ENCODE peak calls at places on chromosomes 13 and 19, in eight cellular contexts. W is dorsolateral prefrontal cortex, V is endothelial cell, K is HFF-Myc, Y is lung, P is hepatocyte, G is lower leg skin, E is cardiac fibroblast. M is an unnamed sample.

GRCh38 chr13:33548065-33548464 is 262.5 kb upstream of the STARD13 start:
- DNase-seq in W (no peak), V (no peak), K (no peak), Y (no peak), P (no peak), G (no peak), E (no peak), M (no peak)

GRCh38 chr19:36257512-36257876 is 42.6 kb downstream of the ZNF146 start:
- DNase-seq in W (peak; percentile 67), V (no peak), K (no peak), Y (no peak), P (no peak), G (no peak), E (no peak), M (no peak)

GRCh38 chr19:32416749-32417469 is 11.3 kb downstream of the DPY19L3 start:
- DNase-seq in W (no peak), V (no peak), K (no peak), Y (no peak), P (no peak), G (no peak), E (no peak), M (no peak)

GRCh38 chr13:55000043-55000442 is 1971.4 kb downstream of the OLFM4 start:
- DNase-seq in W (no peak), V (no peak), K (no peak), Y (no peak), P (no peak), G (no peak), E (no peak), M (no peak)

GRCh38 chr13:41212881-41213280 is 18.5 kb upstream of the KBTBD7 start:
- DNase-seq in W (no peak), V (no peak), K (no peak), Y (no peak), P (no peak), G (no peak), E (no peak), M (no peak)

GRCh38 chr19:16445238-16446107 is 26.3 kb downstream of the EPS15L1 start:
- DNase-seq in W (no peak), V (no peak), K (no peak), Y (no peak), P (no peak), G (no peak), E (no peak), M (peak; percentile 89)

GRCh38 chr13:28220166-28220565 is 81.8 kb downstream of the PAN3 start:
- DNase-seq in W (no peak), V (no peak), K (peak; percentile 5), Y (no peak), P (peak; percentile 11), G (no peak), E (peak; percentile 80), M (no peak)

GRCh38 chr19:19643158-19644053 is at the start of gene GMIP:
- DNase-seq in W (peak; percentile 78), V (peak; percentile 83), K (no peak), Y (peak; percentile 74), P (peak; percentile 85), G (peak; percentile 95), E (peak; percentile 52), M (peak; percentile 81)

GRCh38 chr13:34164585-34164984 is 346.6 kb downstream of the RFC3 start:
- DNase-seq in W (no peak), V (no peak), K (no peak), Y (no peak), P (no peak), G (no peak), E (no peak), M (no peak)

GRCh38 chr19:5850743-5851293 is 431 bp downstream of the FUT3 start:
- DNase-seq in W (no peak), V (no peak), K (no peak), Y (peak; percentile 84), P (no peak), G (no peak), E (peak; percentile 77), M (no peak)

GRCh38 chr13:22793598-22794134 is 387.1 kb upstream of the SGCG start:
- DNase-seq in W (no peak), V (no peak), K (no peak), Y (no peak), P (peak; percentile 73), G (no peak), E (no peak), M (no peak)

GRCh38 chr13:73938375-73939070 is 195.7 kb downstream of the KLF12 start:
- DNase-seq in W (no peak), V (no peak), K (peak; percentile 44), Y (no peak), P (peak; percentile 20), G (no peak), E (peak; percentile 82), M (no peak)

GRCh38 chr13:39025433-39025839 is 12.5 kb downstream of the PROSER1 start:
- DNase-seq in W (no peak), V (no peak), K (no peak), Y (no peak), P (no peak), G (no peak), E (no peak), M (no peak)

GRCh38 chr19:38711726-38712153 is 32.5 kb downstream of the CAPN12 start:
- DNase-seq in W (no peak), V (no peak), K (no peak), Y (peak; percentile 72), P (no peak), G (no peak), E (peak; percentile 78), M (no peak)

GRCh38 chr13:108495686-108496363 is 133.6 kb upstream of the MYO16 start:
- DNase-seq in W (no peak), V (peak; percentile 34), K (no peak), Y (no peak), P (peak; percentile 21), G (no peak), E (no peak), M (no peak)

GRCh38 chr19:29769997-29770396 is 41.8 kb upstream of the CCNE1 start:
- DNase-seq in W (no peak), V (no peak), K (no peak), Y (no peak), P (no peak), G (no peak), E (no peak), M (no peak)

GRCh38 chr13:111862836-111863815 is 203.8 kb upstream of the SOX1 start:
- DNase-seq in W (no peak), V (no peak), K (no peak), Y (no peak), P (no peak), G (peak; percentile 63), E (no peak), M (no peak)

GRCh38 chr19:34126966-34127365 is 45.3 kb upstream of the LSM14A start:
- DNase-seq in W (no peak), V (no peak), K (no peak), Y (no peak), P (no peak), G (peak; percentile 81), E (no peak), M (no peak)

GRCh38 chr19:34118879-34119748 is 53.2 kb upstream of the LSM14A start:
- DNase-seq in W (no peak), V (no peak), K (no peak), Y (no peak), P (no peak), G (no peak), E (no peak), M (no peak)

GRCh38 chr19:34124828-34125227 is 47.5 kb upstream of the LSM14A start:
- DNase-seq in W (no peak), V (no peak), K (no peak), Y (no peak), P (no peak), G (peak; percentile 12), E (no peak), M (no peak)

DNA sequence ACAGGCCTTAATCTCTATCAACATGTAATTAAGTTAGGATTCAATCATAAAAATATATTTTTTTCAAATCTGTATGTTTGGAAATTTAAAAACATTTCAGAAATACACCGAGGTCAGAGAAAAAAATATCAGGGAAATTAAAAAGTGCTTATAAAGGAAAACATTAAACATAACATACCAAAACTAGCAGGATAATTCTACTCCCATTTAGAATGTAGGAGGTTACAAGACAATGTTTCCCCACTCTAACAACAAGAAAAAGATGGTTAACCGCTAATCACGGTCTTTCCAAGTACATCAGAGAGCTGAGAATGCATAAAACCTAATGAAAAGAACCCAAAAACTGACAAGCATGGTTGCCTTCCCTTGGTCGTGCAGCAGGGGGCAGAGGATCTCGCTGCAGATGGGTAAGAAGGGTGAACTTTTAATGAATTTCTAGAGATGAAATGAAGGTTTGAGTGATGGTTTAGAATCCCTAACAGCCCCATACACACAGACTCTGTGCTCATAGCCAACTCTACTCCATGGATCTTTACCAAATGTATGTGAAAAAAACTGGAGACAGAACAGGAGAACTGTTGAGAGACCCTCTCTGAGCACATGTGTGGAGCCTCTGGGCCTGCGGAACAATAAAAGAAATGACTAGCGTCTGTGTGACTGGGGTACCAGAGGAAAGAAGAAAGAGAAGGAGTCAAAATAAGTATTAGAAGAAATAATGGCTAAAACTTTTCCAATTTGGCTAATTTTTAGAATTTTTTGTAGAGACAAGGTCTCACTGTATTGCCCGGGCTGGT is 51.3 kb upstream of the LSM14A start:
- DNase-seq in W (no peak), V (peak; percentile 55), K (no peak), Y (no peak), P (peak; percentile 48), G (no peak), E (peak; percentile 71), M (no peak)
- TF ChIP-seq CTCF in W (peak; percentile 53), V (peak; percentile 81), K (peak; percentile 85), Y (peak; percentile 13), P (peak; percentile 62), G (no peak), E (peak; percentile 93), M (peak; percentile 71)

GRCh38 chr13:25214371-25215252 is 42.5 kb upstream of the AMER2 start:
- DNase-seq in W (no peak), V (no peak), K (peak; percentile 32), Y (no peak), P (no peak), G (peak; percentile 68), E (peak; percentile 22), M (no peak)
- TF ChIP-seq CTCF in W (no peak), V (no peak), K (peak; percentile 11), Y (no peak), P (no peak), G (no peak), E (peak; percentile 9), M (no peak)

DNA sequence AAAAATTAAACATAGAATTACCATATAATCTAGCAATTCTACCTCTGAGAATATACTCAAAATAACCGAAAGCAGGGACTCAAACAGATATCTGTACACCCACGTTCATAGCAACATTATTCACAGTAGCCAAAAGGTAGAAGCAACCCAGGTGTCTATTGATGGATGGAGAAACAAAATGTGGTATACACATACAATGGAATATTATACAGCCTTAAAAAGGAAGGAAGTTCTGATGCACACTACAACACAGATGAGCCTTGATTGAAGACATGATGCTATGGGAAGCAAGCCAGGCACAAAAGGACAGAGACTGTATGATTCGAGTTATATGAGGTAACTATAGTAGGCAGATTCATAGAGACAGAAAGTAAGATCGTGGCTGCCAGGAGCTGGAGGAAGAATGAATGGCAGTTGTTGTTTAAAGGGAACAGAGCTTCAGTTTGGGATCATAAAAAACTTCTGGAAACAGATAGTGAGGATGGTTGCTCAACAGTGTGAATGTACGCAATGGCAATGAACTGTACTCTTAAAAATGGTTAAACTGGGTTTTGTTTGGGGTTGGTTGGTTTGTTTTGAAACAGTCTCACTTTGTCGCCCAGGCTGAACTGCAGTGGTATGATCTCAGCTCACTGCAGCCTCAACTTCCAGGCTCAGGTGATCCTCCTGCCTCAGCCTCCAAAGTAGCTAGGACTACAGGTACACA is 47.5 kb downstream of the ZIC5 start:
- DNase-seq in W (no peak), V (no peak), K (no peak), Y (no peak), P (no peak), G (no peak), E (no peak), M (no peak)
- TF ChIP-seq CTCF in W (no peak), V (no peak), K (no peak), Y (no peak), P (no peak), G (no peak), E (no peak), M (no peak)

GRCh38 chr19:42081584-42082258 is 5.8 kb downstream of the ZNF574 start:
- DNase-seq in W (no peak), V (no peak), K (no peak), Y (no peak), P (peak; percentile 58), G (no peak), E (peak; percentile 60), M (no peak)
- TF ChIP-seq CTCF in W (peak; percentile 26), V (no peak), K (peak; percentile 64), Y (no peak), P (peak; percentile 43), G (no peak), E (peak; percentile 66), M (peak; percentile 25)